ENCODE peak calls at places on chromosomes 4 and X, in seven cellular contexts. One of them, this sample, is unnamed.
A peak's percentile ranks its signal among the peaks of the same experiment; 100 is the strongest.

GRCh38 chr4:25538430-25538829 is 117.2 kb upstream of the SLC34A2 start:
- DNase-seq in neuronal stem cell: no peak
- DNase-seq in pancreas: no peak
- DNase-seq in PC-3: no peak
- DNase-seq in CD4-positive, alpha-beta T cell: no peak
- DNase-seq in AG04450: no peak
- DNase-seq in cardiac muscle cell: no peak
- DNase-seq in this sample: no peak

GRCh38 chr4:83639849-83640493 is 104.1 kb downstream of the GPAT3 start:
- DNase-seq in neuronal stem cell: peak; percentile 73
- DNase-seq in pancreas: no peak
- DNase-seq in PC-3: peak; percentile 84
- DNase-seq in CD4-positive, alpha-beta T cell: peak; percentile 28
- DNase-seq in AG04450: peak; percentile 61
- DNase-seq in cardiac muscle cell: peak; percentile 88
- DNase-seq in this sample: peak; percentile 45

GRCh38 chrX:148049441-148049840 is 68.3 kb downstream of the FMR1NB start:
- DNase-seq in neuronal stem cell: peak; percentile 32
- DNase-seq in pancreas: no peak
- DNase-seq in PC-3: peak; percentile 56
- DNase-seq in CD4-positive, alpha-beta T cell: no peak
- DNase-seq in AG04450: no peak
- DNase-seq in cardiac muscle cell: peak; percentile 48
- DNase-seq in this sample: peak; percentile 30

GRCh38 chr4:80216100-80216761 is 18.9 kb downstream of the PRDM8 start:
- DNase-seq in neuronal stem cell: no peak
- DNase-seq in pancreas: no peak
- DNase-seq in PC-3: no peak
- DNase-seq in CD4-positive, alpha-beta T cell: no peak
- DNase-seq in AG04450: no peak
- DNase-seq in cardiac muscle cell: no peak
- DNase-seq in this sample: no peak

GRCh38 chrX:10636337-10636736 is 16.0 kb upstream of the MID1 start:
- DNase-seq in neuronal stem cell: no peak
- DNase-seq in pancreas: no peak
- DNase-seq in PC-3: peak; percentile 80
- DNase-seq in CD4-positive, alpha-beta T cell: no peak
- DNase-seq in AG04450: no peak
- DNase-seq in cardiac muscle cell: peak; percentile 78
- DNase-seq in this sample: no peak

GRCh38 chr4:73862357-73862756 is 6.8 kb upstream of the CXCL1 start:
- DNase-seq in neuronal stem cell: no peak
- DNase-seq in pancreas: no peak
- DNase-seq in PC-3: peak; percentile 66
- DNase-seq in CD4-positive, alpha-beta T cell: no peak
- DNase-seq in AG04450: no peak
- DNase-seq in cardiac muscle cell: no peak
- DNase-seq in this sample: no peak

GRCh38 chr4:110518889-110519490 is 43.0 kb downstream of the ENPEP start:
- DNase-seq in neuronal stem cell: no peak
- DNase-seq in pancreas: no peak
- DNase-seq in PC-3: peak; percentile 45
- DNase-seq in CD4-positive, alpha-beta T cell: peak; percentile 2
- DNase-seq in AG04450: no peak
- DNase-seq in cardiac muscle cell: peak; percentile 40
- DNase-seq in this sample: peak; percentile 11

GRCh38 chrX:17376381-17377046 is 1.5 kb downstream of the NHS start:
- DNase-seq in neuronal stem cell: peak; percentile 2
- DNase-seq in pancreas: no peak
- DNase-seq in PC-3: peak; percentile 34
- DNase-seq in CD4-positive, alpha-beta T cell: no peak
- DNase-seq in AG04450: no peak
- DNase-seq in cardiac muscle cell: no peak
- DNase-seq in this sample: no peak

GRCh38 chr4:566508-567295 is 9.4 kb downstream of the TMEM271 start:
- DNase-seq in neuronal stem cell: no peak
- DNase-seq in pancreas: no peak
- DNase-seq in PC-3: no peak
- DNase-seq in CD4-positive, alpha-beta T cell: no peak
- DNase-seq in AG04450: no peak
- DNase-seq in cardiac muscle cell: no peak
- DNase-seq in this sample: no peak

GRCh38 chrX:140354431-140355120 is 150.3 kb downstream of the SOX3 start:
- DNase-seq in neuronal stem cell: no peak
- DNase-seq in pancreas: no peak
- DNase-seq in PC-3: no peak
- DNase-seq in CD4-positive, alpha-beta T cell: no peak
- DNase-seq in AG04450: no peak
- DNase-seq in cardiac muscle cell: no peak
- DNase-seq in this sample: no peak

GRCh38 chr4:105191621-105192210 is 45.0 kb downstream of the TET2 start:
- DNase-seq in neuronal stem cell: no peak
- DNase-seq in pancreas: no peak
- DNase-seq in PC-3: peak; percentile 28
- DNase-seq in CD4-positive, alpha-beta T cell: no peak
- DNase-seq in AG04450: no peak
- DNase-seq in cardiac muscle cell: peak; percentile 27
- DNase-seq in this sample: no peak

GRCh38 chr4:7759221-7759620 is 180.4 kb downstream of the AFAP1 start:
- DNase-seq in neuronal stem cell: no peak
- DNase-seq in pancreas: peak; percentile 3
- DNase-seq in PC-3: no peak
- DNase-seq in CD4-positive, alpha-beta T cell: peak; percentile 41
- DNase-seq in AG04450: no peak
- DNase-seq in cardiac muscle cell: no peak
- DNase-seq in this sample: peak; percentile 74

GRCh38 chr4:5993876-5994811 is 24.1 kb downstream of the C4orf50 start:
- DNase-seq in neuronal stem cell: no peak
- DNase-seq in pancreas: no peak
- DNase-seq in PC-3: no peak
- DNase-seq in CD4-positive, alpha-beta T cell: no peak
- DNase-seq in AG04450: no peak
- DNase-seq in cardiac muscle cell: no peak
- DNase-seq in this sample: no peak

GRCh38 chr4:155692361-155692760 is 25.7 kb downstream of the GUCY1A1 start:
- DNase-seq in neuronal stem cell: no peak
- DNase-seq in pancreas: no peak
- DNase-seq in PC-3: no peak
- DNase-seq in CD4-positive, alpha-beta T cell: no peak
- DNase-seq in AG04450: no peak
- DNase-seq in cardiac muscle cell: no peak
- DNase-seq in this sample: no peak

GRCh38 chrX:115147220-115147619 is 42.0 kb upstream of the RBMXL3 start:
- DNase-seq in neuronal stem cell: no peak
- DNase-seq in pancreas: no peak
- DNase-seq in PC-3: peak; percentile 57
- DNase-seq in CD4-positive, alpha-beta T cell: no peak
- DNase-seq in AG04450: no peak
- DNase-seq in cardiac muscle cell: peak; percentile 28
- DNase-seq in this sample: no peak

GRCh38 chr4:47531241-47531953 is 46.3 kb downstream of the ATP10D start:
- DNase-seq in neuronal stem cell: peak; percentile 21
- DNase-seq in pancreas: no peak
- DNase-seq in PC-3: peak; percentile 62
- DNase-seq in CD4-positive, alpha-beta T cell: peak; percentile 1
- DNase-seq in AG04450: peak; percentile 47
- DNase-seq in cardiac muscle cell: peak; percentile 84
- DNase-seq in this sample: peak; percentile 50

GRCh38 chrX:8820910-8821527 is 19.8 kb upstream of the FAM9A start:
- DNase-seq in neuronal stem cell: peak; percentile 36
- DNase-seq in pancreas: no peak
- DNase-seq in PC-3: peak; percentile 45
- DNase-seq in CD4-positive, alpha-beta T cell: no peak
- DNase-seq in AG04450: no peak
- DNase-seq in cardiac muscle cell: peak; percentile 52
- DNase-seq in this sample: no peak

GRCh38 chr4:1208266-1208961 is 36.0 kb upstream of the SPON2 start:
- DNase-seq in neuronal stem cell: no peak
- DNase-seq in pancreas: peak; percentile 46
- DNase-seq in PC-3: no peak
- DNase-seq in CD4-positive, alpha-beta T cell: no peak
- DNase-seq in AG04450: no peak
- DNase-seq in cardiac muscle cell: peak; percentile 53
- DNase-seq in this sample: no peak

GRCh38 chr4:94412019-94413017 is 39.4 kb upstream of the PDLIM5 start:
- DNase-seq in neuronal stem cell: no peak
- DNase-seq in pancreas: no peak
- DNase-seq in PC-3: peak; percentile 85
- DNase-seq in CD4-positive, alpha-beta T cell: no peak
- DNase-seq in AG04450: peak; percentile 26
- DNase-seq in cardiac muscle cell: peak; percentile 93
- DNase-seq in this sample: no peak

GRCh38 chr4:113880240-113881028 is 99.0 kb downstream of the ARSJ start:
- DNase-seq in neuronal stem cell: no peak
- DNase-seq in pancreas: no peak
- DNase-seq in PC-3: no peak
- DNase-seq in CD4-positive, alpha-beta T cell: no peak
- DNase-seq in AG04450: no peak
- DNase-seq in cardiac muscle cell: no peak
- DNase-seq in this sample: no peak

GRCh38 chrX:40209951-40210617 is 112.3 kb upstream of the BCOR start:
- DNase-seq in neuronal stem cell: no peak
- DNase-seq in pancreas: no peak
- DNase-seq in PC-3: peak; percentile 38
- DNase-seq in CD4-positive, alpha-beta T cell: no peak
- DNase-seq in AG04450: no peak
- DNase-seq in cardiac muscle cell: no peak
- DNase-seq in this sample: no peak

DNA sequence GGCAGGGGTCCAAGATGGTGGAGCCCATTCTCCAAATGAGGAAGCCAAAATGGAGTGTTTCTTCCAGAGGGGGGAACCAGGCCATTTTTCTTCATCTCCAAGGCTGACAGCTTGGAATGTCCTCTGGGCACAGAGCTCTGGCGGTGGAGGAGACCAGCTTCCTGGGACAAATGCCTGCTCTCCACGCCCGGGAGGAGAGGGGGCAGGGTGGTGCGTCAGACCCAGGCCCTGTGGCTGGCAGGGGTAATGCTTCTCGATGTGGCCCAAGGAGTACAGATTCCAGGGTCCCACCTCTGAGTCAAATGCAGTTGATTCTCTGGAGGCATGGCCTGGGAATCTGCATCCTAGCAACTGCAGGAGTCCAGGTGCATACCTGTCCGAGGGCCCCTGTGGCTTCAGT is 44.6 kb upstream of the ADRA2C start:
- DNase-seq in neuronal stem cell: no peak
- DNase-seq in pancreas: peak; percentile 16
- DNase-seq in PC-3: no peak
- DNase-seq in CD4-positive, alpha-beta T cell: no peak
- DNase-seq in AG04450: no peak
- DNase-seq in cardiac muscle cell: no peak
- DNase-seq in this sample: no peak
- H3K27me3 ChIP-seq in neuronal stem cell: peaks cover 27% of the 10 kb centered on the region
- H3K27me3 ChIP-seq in pancreas: no peaks in the 10 kb centered on the region
- H3K27me3 ChIP-seq in PC-3: peaks cover 61% of the 10 kb centered on the region
- H3K27me3 ChIP-seq in CD4-positive, alpha-beta T cell: peaks cover 42% of the 10 kb centered on the region
- H3K27me3 ChIP-seq in AG04450: peaks cover 28% of the 10 kb centered on the region
- H3K27me3 ChIP-seq in cardiac muscle cell: peaks cover 41% of the 10 kb centered on the region
- H3K27me3 ChIP-seq in this sample: no peaks in the 10 kb centered on the region

DNA sequence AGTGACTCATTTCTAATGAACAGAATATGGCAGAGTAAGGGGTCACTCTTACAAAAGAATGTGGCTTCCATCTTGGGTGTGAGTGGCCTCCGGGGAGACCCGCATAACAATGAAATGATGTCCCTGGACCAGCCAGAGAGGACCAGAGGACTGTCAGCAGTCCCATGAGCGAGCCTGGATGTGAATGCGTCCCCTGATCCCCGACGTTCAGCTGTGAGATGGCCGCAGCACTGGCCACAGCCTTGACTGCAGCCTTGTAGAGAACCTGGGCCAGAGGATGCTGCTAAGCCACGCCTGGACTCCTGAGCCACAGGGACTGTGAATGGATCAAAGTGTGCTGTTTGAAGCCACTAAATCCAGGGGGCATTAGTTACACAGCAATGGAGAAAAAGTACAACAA is 53.8 kb downstream of the MTNR1A start:
- DNase-seq in neuronal stem cell: no peak
- DNase-seq in pancreas: no peak
- DNase-seq in PC-3: no peak
- DNase-seq in CD4-positive, alpha-beta T cell: no peak
- DNase-seq in AG04450: no peak
- DNase-seq in cardiac muscle cell: no peak
- DNase-seq in this sample: no peak
- H3K27me3 ChIP-seq in neuronal stem cell: no peaks in the 10 kb centered on the region
- H3K27me3 ChIP-seq in pancreas: no peaks in the 10 kb centered on the region
- H3K27me3 ChIP-seq in PC-3: peaks cover 8% of the 10 kb centered on the region
- H3K27me3 ChIP-seq in CD4-positive, alpha-beta T cell: no peaks in the 10 kb centered on the region
- H3K27me3 ChIP-seq in AG04450: no peaks in the 10 kb centered on the region
- H3K27me3 ChIP-seq in cardiac muscle cell: no peaks in the 10 kb centered on the region
- H3K27me3 ChIP-seq in this sample: no peaks in the 10 kb centered on the region

GRCh38 chr4:15778191-15778741 is at the start of gene CD38:
- DNase-seq in neuronal stem cell: peak; percentile 11
- DNase-seq in pancreas: no peak
- DNase-seq in PC-3: no peak
- DNase-seq in CD4-positive, alpha-beta T cell: no peak
- DNase-seq in AG04450: no peak
- DNase-seq in cardiac muscle cell: peak; percentile 20
- DNase-seq in this sample: no peak
- H3K27me3 ChIP-seq in neuronal stem cell: peaks cover 19% of the 10 kb centered on the region
- H3K27me3 ChIP-seq in pancreas: no peaks in the 10 kb centered on the region
- H3K27me3 ChIP-seq in PC-3: no peaks in the 10 kb centered on the region
- H3K27me3 ChIP-seq in CD4-positive, alpha-beta T cell: no peaks in the 10 kb centered on the region
- H3K27me3 ChIP-seq in AG04450: peaks cover 50% of the 10 kb centered on the region
- H3K27me3 ChIP-seq in cardiac muscle cell: peaks cover 85% of the 10 kb centered on the region
- H3K27me3 ChIP-seq in this sample: no peaks in the 10 kb centered on the region

GRCh38 chr4:182854466-182854865 is 62.7 kb downstream of the DCTD start:
- DNase-seq in neuronal stem cell: no peak
- DNase-seq in pancreas: no peak
- DNase-seq in PC-3: no peak
- DNase-seq in CD4-positive, alpha-beta T cell: no peak
- DNase-seq in AG04450: no peak
- DNase-seq in cardiac muscle cell: no peak
- DNase-seq in this sample: no peak

GRCh38 chr4:182855312-182855711 is 61.9 kb downstream of the DCTD start:
- DNase-seq in neuronal stem cell: no peak
- DNase-seq in pancreas: no peak
- DNase-seq in PC-3: no peak
- DNase-seq in CD4-positive, alpha-beta T cell: no peak
- DNase-seq in AG04450: no peak
- DNase-seq in cardiac muscle cell: no peak
- DNase-seq in this sample: no peak

GRCh38 chr4:182853731-182854130 is 63.5 kb downstream of the DCTD start:
- DNase-seq in neuronal stem cell: no peak
- DNase-seq in pancreas: no peak
- DNase-seq in PC-3: no peak
- DNase-seq in CD4-positive, alpha-beta T cell: no peak
- DNase-seq in AG04450: no peak
- DNase-seq in cardiac muscle cell: no peak
- DNase-seq in this sample: no peak

GRCh38 chr4:182856862-182857261 is 60.3 kb downstream of the DCTD start:
- DNase-seq in neuronal stem cell: no peak
- DNase-seq in pancreas: no peak
- DNase-seq in PC-3: no peak
- DNase-seq in CD4-positive, alpha-beta T cell: no peak
- DNase-seq in AG04450: no peak
- DNase-seq in cardiac muscle cell: no peak
- DNase-seq in this sample: no peak

DNA sequence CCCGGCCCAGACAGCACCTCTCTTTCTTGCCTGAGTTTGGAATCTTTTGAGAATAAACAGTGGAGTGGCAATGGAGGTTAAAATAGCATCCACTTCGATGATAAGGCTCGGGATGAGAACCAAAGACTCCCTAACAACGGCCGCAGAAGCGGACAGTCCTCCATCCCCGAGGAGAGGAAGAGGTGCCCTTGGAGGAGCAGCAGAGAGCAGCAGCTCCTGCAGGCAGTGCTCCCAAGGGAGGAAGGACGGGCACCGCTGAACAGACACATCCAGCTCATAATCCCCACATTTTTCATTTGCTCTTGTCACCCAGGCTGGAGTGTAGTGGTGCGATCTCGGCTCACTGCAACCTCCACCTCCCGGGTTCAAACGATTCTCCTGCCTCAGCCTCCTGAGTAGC is 61.3 kb downstream of the DCTD start:
- DNase-seq in neuronal stem cell: no peak
- DNase-seq in pancreas: no peak
- DNase-seq in PC-3: no peak
- DNase-seq in CD4-positive, alpha-beta T cell: no peak
- DNase-seq in AG04450: no peak
- DNase-seq in cardiac muscle cell: no peak
- DNase-seq in this sample: no peak
- H3K27me3 ChIP-seq in neuronal stem cell: no peaks in the 10 kb centered on the region
- H3K27me3 ChIP-seq in pancreas: no peaks in the 10 kb centered on the region
- H3K27me3 ChIP-seq in PC-3: no peaks in the 10 kb centered on the region
- H3K27me3 ChIP-seq in CD4-positive, alpha-beta T cell: no peaks in the 10 kb centered on the region
- H3K27me3 ChIP-seq in AG04450: no peaks in the 10 kb centered on the region
- H3K27me3 ChIP-seq in cardiac muscle cell: no peaks in the 10 kb centered on the region
- H3K27me3 ChIP-seq in this sample: no peaks in the 10 kb centered on the region

This sample was measured in CD4-positive, alpha-beta memory T cell.